ENCODE peak calls at places on chromosomes 7 and 10, in five cellular contexts. One of them, this sample, is unnamed.

GRCh38 chr10:123009105-123009805 is 449 bp downstream of the ACADSB start:
- DNase-seq in cardiac muscle cell: peak
- DNase-seq in mucosa of descending colon: peak
- DNase-seq in fibroblast of villous mesenchyme: no peak
- DNase-seq in tibial artery: no peak
- DNase-seq in this sample: peak

GRCh38 chr10:128029731-128030369 is 96.4 kb downstream of the MKI67 start:
- DNase-seq in cardiac muscle cell: no peak
- DNase-seq in mucosa of descending colon: no peak
- DNase-seq in fibroblast of villous mesenchyme: no peak
- DNase-seq in tibial artery: no peak
- DNase-seq in this sample: no peak

GRCh38 chr7:152664636-152665035 is 11.3 kb downstream of the XRCC2 start:
- DNase-seq in cardiac muscle cell: no peak
- DNase-seq in mucosa of descending colon: no peak
- DNase-seq in fibroblast of villous mesenchyme: peak
- DNase-seq in tibial artery: no peak
- DNase-seq in this sample: peak

GRCh38 chr7:1898628-1899185 is 228.6 kb downstream of the ELFN1 start:
- DNase-seq in cardiac muscle cell: no peak
- DNase-seq in mucosa of descending colon: no peak
- DNase-seq in fibroblast of villous mesenchyme: no peak
- DNase-seq in tibial artery: no peak
- DNase-seq in this sample: no peak

GRCh38 chr7:144713850-144714249 is 122.0 kb downstream of the TPK1 start:
- DNase-seq in cardiac muscle cell: no peak
- DNase-seq in mucosa of descending colon: no peak
- DNase-seq in fibroblast of villous mesenchyme: no peak
- DNase-seq in tibial artery: no peak
- DNase-seq in this sample: no peak

GRCh38 chr7:157944734-157945291 is 608.0 kb downstream of the DNAJB6 start:
- DNase-seq in cardiac muscle cell: no peak
- DNase-seq in mucosa of descending colon: no peak
- DNase-seq in fibroblast of villous mesenchyme: no peak
- DNase-seq in tibial artery: no peak
- DNase-seq in this sample: no peak

GRCh38 chr7:139886899-139887298 is 57.8 kb downstream of the TBXAS1 start:
- DNase-seq in cardiac muscle cell: no peak
- DNase-seq in mucosa of descending colon: no peak
- DNase-seq in fibroblast of villous mesenchyme: no peak
- DNase-seq in tibial artery: no peak
- DNase-seq in this sample: no peak

GRCh38 chr7:132199626-132200025 is 376.6 kb downstream of the PLXNA4 start:
- DNase-seq in cardiac muscle cell: no peak
- DNase-seq in mucosa of descending colon: no peak
- DNase-seq in fibroblast of villous mesenchyme: no peak
- DNase-seq in tibial artery: no peak
- DNase-seq in this sample: no peak

GRCh38 chr10:68052463-68052862 is 22.6 kb downstream of the HERC4 start:
- DNase-seq in cardiac muscle cell: no peak
- DNase-seq in mucosa of descending colon: no peak
- DNase-seq in fibroblast of villous mesenchyme: no peak
- DNase-seq in tibial artery: no peak
- DNase-seq in this sample: no peak

GRCh38 chr10:133187906-133188681 is 28.1 kb downstream of the KNDC1 start:
- DNase-seq in cardiac muscle cell: no peak
- DNase-seq in mucosa of descending colon: no peak
- DNase-seq in fibroblast of villous mesenchyme: no peak
- DNase-seq in tibial artery: no peak
- DNase-seq in this sample: no peak

GRCh38 chr7:106840342-106840741 is 24.7 kb upstream of the PIK3CG start:
- DNase-seq in cardiac muscle cell: no peak
- DNase-seq in mucosa of descending colon: no peak
- DNase-seq in fibroblast of villous mesenchyme: peak
- DNase-seq in tibial artery: no peak
- DNase-seq in this sample: no peak

GRCh38 chr7:129804301-129805085 is 148.3 kb downstream of the UBE2H start:
- DNase-seq in cardiac muscle cell: no peak
- DNase-seq in mucosa of descending colon: no peak
- DNase-seq in fibroblast of villous mesenchyme: no peak
- DNase-seq in tibial artery: no peak
- DNase-seq in this sample: no peak

GRCh38 chr7:82050134-82050533 is 280.3 kb upstream of the HGF start:
- DNase-seq in cardiac muscle cell: no peak
- DNase-seq in mucosa of descending colon: no peak
- DNase-seq in fibroblast of villous mesenchyme: peak
- DNase-seq in tibial artery: no peak
- DNase-seq in this sample: no peak

GRCh38 chr10:129761166-129761565 is 202.9 kb downstream of the EBF3 start:
- DNase-seq in cardiac muscle cell: no peak
- DNase-seq in mucosa of descending colon: no peak
- DNase-seq in fibroblast of villous mesenchyme: no peak
- DNase-seq in tibial artery: peak
- DNase-seq in this sample: peak

GRCh38 chr7:52463341-52463740 is 572.1 kb upstream of the POM121L12 start:
- DNase-seq in cardiac muscle cell: no peak
- DNase-seq in mucosa of descending colon: no peak
- DNase-seq in fibroblast of villous mesenchyme: no peak
- DNase-seq in tibial artery: no peak
- DNase-seq in this sample: no peak

GRCh38 chr7:105141068-105141467 is 127.1 kb downstream of the KMT2E start:
- DNase-seq in cardiac muscle cell: peak
- DNase-seq in mucosa of descending colon: no peak
- DNase-seq in fibroblast of villous mesenchyme: peak
- DNase-seq in tibial artery: no peak
- DNase-seq in this sample: no peak

GRCh38 chr7:41691286-41691966 is 11.5 kb downstream of the INHBA start:
- DNase-seq in cardiac muscle cell: no peak
- DNase-seq in mucosa of descending colon: no peak
- DNase-seq in fibroblast of villous mesenchyme: no peak
- DNase-seq in tibial artery: no peak
- DNase-seq in this sample: no peak

GRCh38 chr7:48112431-48113165 is 23.5 kb downstream of the UPP1 start:
- DNase-seq in cardiac muscle cell: no peak
- DNase-seq in mucosa of descending colon: no peak
- DNase-seq in fibroblast of villous mesenchyme: no peak
- DNase-seq in tibial artery: no peak
- DNase-seq in this sample: no peak

GRCh38 chr10:48602401-48603135 is 2.3 kb downstream of the ARHGAP22 start:
- DNase-seq in cardiac muscle cell: no peak
- DNase-seq in mucosa of descending colon: no peak
- DNase-seq in fibroblast of villous mesenchyme: no peak
- DNase-seq in tibial artery: no peak
- DNase-seq in this sample: no peak

GRCh38 chr10:116183733-116184447 is 89.1 kb downstream of the GFRA1 start:
- DNase-seq in cardiac muscle cell: peak
- DNase-seq in mucosa of descending colon: no peak
- DNase-seq in fibroblast of villous mesenchyme: peak
- DNase-seq in tibial artery: no peak
- DNase-seq in this sample: no peak

GRCh38 chr10:104122273-104123107 is 519 bp downstream of the SFR1 start:
- DNase-seq in cardiac muscle cell: no peak
- DNase-seq in mucosa of descending colon: no peak
- DNase-seq in fibroblast of villous mesenchyme: no peak
- DNase-seq in tibial artery: no peak
- DNase-seq in this sample: no peak

GRCh38 chr7:77391230-77391629 is 24.9 kb downstream of the GSAP start:
- DNase-seq in cardiac muscle cell: no peak
- DNase-seq in mucosa of descending colon: no peak
- DNase-seq in fibroblast of villous mesenchyme: no peak
- DNase-seq in tibial artery: no peak
- DNase-seq in this sample: no peak

GRCh38 chr7:116644628-116645027 is 27.4 kb upstream of the MET start:
- DNase-seq in cardiac muscle cell: no peak
- DNase-seq in mucosa of descending colon: no peak
- DNase-seq in fibroblast of villous mesenchyme: no peak
- DNase-seq in tibial artery: no peak
- DNase-seq in this sample: no peak